ENCODE peak calls at places on chromosomes 12 and 14, in seven cellular contexts. B, Y, E, F, G, J and C are unnamed samples.
A peak's percentile ranks its signal among the peaks of the same experiment; 100 is the strongest.

GRCh38 chr14:35229495-35230089 is 62.6 kb upstream of the PSMA6 start:
- DNase-seq in B (no peak), J (no peak), E (no peak), G (no peak), F (no peak), Y (no peak), C (no peak)

GRCh38 chr12:23626791-23627190 is 322.7 kb downstream of the SOX5 start:
- DNase-seq in Y (no peak), J (no peak), E (no peak), F (no peak), G (no peak), B (no peak), C (no peak)

GRCh38 chr14:72434856-72435255 is 459.0 kb downstream of the DPF3 start:
- DNase-seq in B (no peak), J (no peak), Y (no peak), G (no peak), F (no peak), E (no peak), C (no peak)

GRCh38 chr12:13222076-13222475 is 25.6 kb downstream of the EMP1 start:
- DNase-seq in G (no peak), Y (no peak), B (peak; percentile 59), E (no peak), F (peak; percentile 83), J (no peak), C (no peak)

GRCh38 chr14:51453869-51454268 is 197.8 kb upstream of the FRMD6 start:
- DNase-seq in F (no peak), G (no peak), B (no peak), J (no peak), Y (no peak), E (no peak), C (no peak)

GRCh38 chr14:67619446-67620216 is at the start of gene ARG2:
- DNase-seq in J (peak; percentile 100), E (peak; percentile 100), G (peak; percentile 69), F (peak; percentile 100), B (peak; percentile 100), Y (peak; percentile 100), C (peak; percentile 96)

GRCh38 chr12:8076357-8076756 is 5.7 kb upstream of the NECAP1 start:
- DNase-seq in F (no peak), G (no peak), Y (no peak), E (no peak), B (no peak), J (no peak), C (no peak)

GRCh38 chr12:56488041-56488955 is at the start of gene GLS2:
- DNase-seq in G (peak; percentile 46), F (peak; percentile 80), Y (peak; percentile 71), E (peak; percentile 85), B (peak; percentile 88), J (peak; percentile 89), C (peak; percentile 77)

GRCh38 chr12:90250766-90251165 is 542.1 kb upstream of the ATP2B1 start:
- DNase-seq in J (no peak), B (no peak), G (no peak), F (no peak), Y (no peak), E (no peak), C (no peak)

GRCh38 chr14:51990488-51990887 is 1.1 kb downstream of the RTRAF start:
- DNase-seq in J (no peak), E (no peak), G (no peak), F (no peak), B (no peak), Y (no peak), C (no peak)

GRCh38 chr12:54984602-54985376 is at the start of gene TESPA1:
- DNase-seq in Y (no peak), B (peak; percentile 87), F (peak; percentile 71), J (peak; percentile 95), G (peak; percentile 90), E (no peak), C (no peak)

GRCh38 chr12:9404469-9405260 is 196.5 kb upstream of the PZP start:
- DNase-seq in E (no peak), Y (no peak), B (no peak), G (no peak), J (no peak), F (no peak), C (no peak)

GRCh38 chr14:32590157-32590556 is 261.1 kb downstream of the AKAP6 start:
- DNase-seq in G (no peak), Y (no peak), E (no peak), J (no peak), B (no peak), F (no peak), C (no peak)

GRCh38 chr12:108128221-108129016 is 669 bp upstream of the WSCD2 start:
- DNase-seq in Y (no peak), B (no peak), E (no peak), G (no peak), J (no peak), F (no peak), C (no peak)

GRCh38 chr12:112685321-112685720 is 106.2 kb upstream of the RPH3A start:
- DNase-seq in E (no peak), B (no peak), G (no peak), Y (no peak), F (no peak), J (no peak), C (no peak)

GRCh38 chr12:80937391-80938238 is at the start of gene LIN7A:
- DNase-seq in B (peak; percentile 82), F (peak; percentile 14), G (no peak), E (peak; percentile 60), J (peak; percentile 78), Y (peak; percentile 69), C (peak; percentile 63)

GRCh38 chr14:65769151-65769550 is 356.6 kb downstream of the FUT8 start:
- DNase-seq in G (no peak), E (no peak), B (no peak), Y (no peak), F (no peak), J (no peak), C (no peak)

GRCh38 chr12:81811066-81811777 is 52.1 kb upstream of the PPFIA2 start:
- DNase-seq in Y (no peak), B (no peak), J (no peak), G (no peak), F (no peak), E (peak; percentile 50), C (no peak)

GRCh38 chr14:29310757-29311156 is 544.2 kb downstream of the FOXG1 start:
- DNase-seq in B (no peak), G (no peak), J (no peak), E (no peak), F (no peak), Y (no peak), C (no peak)

GRCh38 chr14:96584199-96584906 is 82.2 kb downstream of the PAPOLA start:
- DNase-seq in F (peak; percentile 27), G (no peak), Y (peak; percentile 79), B (no peak), J (peak; percentile 80), E (peak; percentile 86), C (peak; percentile 53)

GRCh38 chr12:117472983-117473382 is 111.6 kb upstream of the NOS1 start:
- DNase-seq in F (no peak), G (no peak), E (peak; percentile 85), J (peak; percentile 30), Y (peak; percentile 63), B (no peak), C (no peak)

GRCh38 chr12:119372540-119372939 is 38.0 kb downstream of the CCDC60 start:
- DNase-seq in J (no peak), Y (no peak), E (no peak), B (no peak), G (no peak), F (no peak), C (no peak)

GRCh38 chr12:105083551-105084105 is 630 bp downstream of the ALDH1L2 start:
- DNase-seq in J (peak; percentile 66), Y (peak; percentile 22), F (peak; percentile 48), B (peak; percentile 80), G (no peak), E (peak; percentile 32), C (no peak)

GRCh38 chr14:93206793-93207467 is at the start of the genes GON7 and UBR7:
- DNase-seq in Y (peak; percentile 94), E (peak; percentile 97), B (peak; percentile 98), G (peak; percentile 89), F (peak; percentile 97), J (peak; percentile 97), C (peak; percentile 89)
- TF ChIP-seq CTCF in Y (no peak), E (no peak), B (peak; percentile 35), G (peak; percentile 29), F (peak; percentile 35), J (peak; percentile 14), C (peak; percentile 10)

GRCh38 chr12:1779783-1780182 is 40.6 kb upstream of the LRTM2 start:
- DNase-seq in B (no peak), F (no peak), J (no peak), G (no peak), E (no peak), Y (no peak), C (no peak)

GRCh38 chr12:1781770-1782169 is 38.6 kb upstream of the LRTM2 start:
- DNase-seq in G (no peak), F (no peak), J (no peak), B (no peak), E (no peak), Y (no peak), C (no peak)

GRCh38 chr12:1777798-1778197 is 42.6 kb upstream of the LRTM2 start:
- DNase-seq in Y (no peak), G (no peak), E (no peak), J (no peak), B (no peak), F (no peak), C (no peak)

GRCh38 chr12:1776139-1776975 is 44.0 kb upstream of the LRTM2 start:
- DNase-seq in J (no peak), E (no peak), G (no peak), F (no peak), Y (no peak), B (no peak), C (no peak)

GRCh38 chr12:1778911-1779310 is 41.5 kb upstream of the LRTM2 start:
- DNase-seq in J (no peak), B (no peak), F (no peak), E (no peak), G (no peak), Y (no peak), C (no peak)
- TF ChIP-seq CTCF in J (no peak), B (no peak), F (no peak), E (no peak), G (no peak), Y (no peak), C (no peak)

GRCh38 chr14:106842687-106843086 is 1316.3 kb downstream of the TMEM121 start:
- DNase-seq in B (peak; percentile 68), F (peak; percentile 49), G (no peak), Y (no peak), E (no peak), J (no peak), C (no peak)
- TF ChIP-seq CTCF in B (no peak), F (peak; percentile 43), G (peak; percentile 57), Y (no peak), E (no peak), J (no peak), C (peak; percentile 8)

GRCh38 chr14:36975834-36976233 is 196.6 kb downstream of the SLC25A21 start:
- DNase-seq in E (no peak), G (no peak), J (no peak), B (no peak), F (no peak), Y (no peak), C (no peak)
- TF ChIP-seq CTCF in E (no peak), G (no peak), J (no peak), B (no peak), F (no peak), Y (no peak), C (no peak)